ENCODE peak calls at places on chromosomes 2 and 18, in nine cellular contexts. D, J, C, R, G, W, B, E and L are unnamed samples.

GRCh38 chr2:223786236-223786635 is 51.1 kb downstream of the AP1S3 start:
- DNase-seq in W (no peak), B (no peak), D (no peak), J (no peak), E (no peak), R (no peak), G (no peak), C (no peak), L (no peak)

GRCh38 chr2:230602562-230603230 is 109.9 kb upstream of the CAB39 start:
- DNase-seq in G (no peak), C (no peak), D (peak; percentile 91), J (no peak), B (no peak), R (no peak), W (no peak), E (no peak), L (no peak)

GRCh38 chr2:99374747-99375146 is 37.6 kb downstream of the EIF5B start:
- DNase-seq in R (no peak), B (no peak), J (no peak), W (no peak), D (no peak), C (no peak), E (no peak), G (no peak), L (no peak)

GRCh38 chr2:190382851-190383250 is 25.3 kb upstream of the MFSD6 start:
- DNase-seq in B (no peak), D (no peak), E (no peak), C (no peak), W (no peak), G (no peak), J (no peak), R (peak; percentile 59), L (peak; percentile 21)

GRCh38 chr2:178266445-178266844 is 72.1 kb downstream of the OSBPL6 start:
- DNase-seq in B (no peak), J (no peak), E (no peak), D (no peak), G (no peak), W (no peak), R (no peak), C (no peak), L (no peak)

GRCh38 chr2:147829106-147829505 is 15.7 kb upstream of the ACVR2A start:
- DNase-seq in C (no peak), B (no peak), D (no peak), R (peak; percentile 24), E (no peak), J (no peak), W (no peak), G (no peak), L (no peak)

GRCh38 chr2:226813148-226813701 is 13.6 kb upstream of the IRS1 start:
- DNase-seq in R (no peak), B (no peak), W (no peak), G (no peak), J (no peak), D (no peak), E (no peak), C (peak; percentile 43), L (no peak)

GRCh38 chr2:97870396-97870843 is 125.3 kb downstream of the TMEM131 start:
- DNase-seq in D (no peak), C (no peak), B (no peak), E (no peak), R (peak; percentile 30), W (no peak), J (no peak), G (no peak), L (no peak)

GRCh38 chr18:75120521-75120920 is 88.4 kb downstream of the PTGR3 start:
- DNase-seq in D (no peak), R (no peak), C (no peak), J (no peak), G (no peak), W (no peak), E (no peak), B (no peak), L (no peak)

GRCh38 chr2:2519381-2519780 is 188.3 kb upstream of the MYT1L start:
- DNase-seq in D (no peak), R (no peak), E (no peak), C (no peak), B (no peak), W (no peak), G (no peak), J (no peak), L (no peak)

GRCh38 chr2:207274541-207274940 is 108.8 kb upstream of the KLF7 start:
- DNase-seq in W (no peak), D (no peak), J (no peak), R (no peak), C (no peak), G (no peak), B (no peak), E (no peak), L (no peak)

GRCh38 chr2:227464851-227465250 is 7.1 kb upstream of the AGFG1 start:
- DNase-seq in E (no peak), R (no peak), W (no peak), J (no peak), C (no peak), G (no peak), B (no peak), D (no peak), L (no peak)

GRCh38 chr18:51193621-51194287 is 3.7 kb downstream of the MEX3C start:
- DNase-seq in W (no peak), D (no peak), J (no peak), E (no peak), B (no peak), C (no peak), R (no peak), G (no peak), L (no peak)

GRCh38 chr2:233093721-233094120 is 33.6 kb downstream of the INPP5D start:
- DNase-seq in J (no peak), C (no peak), R (no peak), B (no peak), W (no peak), D (peak; percentile 54), E (no peak), G (no peak), L (no peak)

GRCh38 chr2:75319951-75320350 is 120.6 kb upstream of the TACR1 start:
- DNase-seq in R (no peak), G (no peak), E (no peak), D (no peak), W (no peak), C (no peak), J (no peak), B (no peak), L (no peak)

GRCh38 chr2:86446060-86446459 is 4.9 kb downstream of the KDM3A start:
- DNase-seq in R (no peak), B (no peak), D (no peak), J (no peak), C (no peak), W (no peak), G (no peak), E (no peak), L (no peak)

GRCh38 chr2:23524261-23524706 is 139.3 kb downstream of the KLHL29 start:
- DNase-seq in G (no peak), E (peak; percentile 41), W (no peak), B (no peak), D (no peak), J (no peak), C (no peak), R (peak; percentile 59), L (peak; percentile 20)

GRCh38 chr2:105866439-105867170 is 121.9 kb downstream of the NCK2 start:
- DNase-seq in D (no peak), W (no peak), G (no peak), B (no peak), E (no peak), R (no peak), J (no peak), C (no peak), L (no peak)

GRCh38 chr2:153622285-153622684 is 143.7 kb upstream of the RPRM start:
- DNase-seq in C (no peak), W (no peak), G (no peak), B (no peak), D (no peak), J (no peak), E (no peak), R (no peak), L (no peak)

GRCh38 chr2:73260338-73260984 is 23.8 kb downstream of the FBXO41 start:
- DNase-seq in R (peak; percentile 67), C (peak; percentile 83), W (peak; percentile 60), J (peak; percentile 45), G (no peak), E (peak; percentile 55), B (no peak), D (no peak), L (peak; percentile 30)

GRCh38 chr2:123518387-123518786 is 506.7 kb upstream of the CNTNAP5 start:
- DNase-seq in J (no peak), G (no peak), R (peak; percentile 26), W (no peak), B (no peak), E (no peak), C (no peak), D (no peak), L (no peak)

GRCh38 chr18:8668381-8668780 is 37.0 kb upstream of the MTCL1 start:
- DNase-seq in E (no peak), D (no peak), C (no peak), G (no peak), J (no peak), W (no peak), R (peak; percentile 36), B (no peak), L (no peak)

GRCh38 chr2:11342561-11343343 is 1.7 kb downstream of the ROCK2 start:
- DNase-seq in W (peak; percentile 37), R (peak; percentile 38), C (no peak), E (peak; percentile 32), B (no peak), D (no peak), J (no peak), G (no peak), L (peak; percentile 38)
- H3K27ac ChIP-seq in W (peak overlapping the region; percentile 98), R (no peak overlapping the region), C (no peak overlapping the region), E (peak overlapping the region; percentile 97), B (peak overlapping the region; percentile 95), D (peak overlapping the region; percentile 97), J (peak overlapping the region; percentile 100), G (peak overlapping the region; percentile 98), L (peak overlapping the region; percentile 94)

GRCh38 chr2:122366427-122366826 is 611.0 kb downstream of the TSN start:
- DNase-seq in J (no peak), B (no peak), G (no peak), R (no peak), E (no peak), D (no peak), C (no peak), W (no peak), L (no peak)
- H3K27ac ChIP-seq in J (no peak overlapping the region), B (no peak overlapping the region), G (no peak overlapping the region), R (no peak overlapping the region), E (no peak overlapping the region), D (no peak overlapping the region), C (no peak overlapping the region), W (no peak overlapping the region), L (no peak overlapping the region)

GRCh38 chr2:7725850-7726242 is 808.6 kb downstream of the RNF144A start:
- DNase-seq in C (no peak), G (no peak), R (no peak), W (no peak), D (no peak), B (no peak), E (no peak), J (no peak), L (no peak)
- H3K27ac ChIP-seq in C (no peak overlapping the region), G (no peak overlapping the region), R (no peak overlapping the region), W (no peak overlapping the region), D (peak overlapping the region; percentile 79), B (no peak overlapping the region), E (no peak overlapping the region), J (no peak overlapping the region), L (no peak overlapping the region)

DNA sequence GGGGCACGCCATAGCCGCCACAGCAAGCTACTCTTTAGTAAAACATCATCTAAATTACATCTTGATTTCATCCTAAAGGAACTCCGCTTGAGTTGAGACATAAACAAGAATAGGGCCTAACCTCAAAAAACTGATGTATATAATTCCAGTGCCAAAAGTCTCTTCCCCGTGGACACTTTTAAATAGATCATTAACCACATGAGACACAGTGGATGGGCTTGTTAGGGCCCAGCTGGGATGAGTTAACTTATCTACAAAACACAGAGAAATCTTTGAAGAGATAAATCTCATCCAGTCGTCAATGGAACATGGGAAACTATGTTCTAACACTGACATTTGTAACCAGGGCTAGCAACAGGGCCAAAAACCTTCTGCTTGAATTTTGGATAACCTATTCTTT is 20.8 kb upstream of the MLPH start:
- DNase-seq in G (no peak), J (no peak), B (no peak), C (no peak), W (no peak), D (no peak), E (no peak), R (no peak), L (no peak)
- H3K27ac ChIP-seq in G (peak overlapping the region; percentile 63), J (peak overlapping the region; percentile 5), B (no peak overlapping the region), C (no peak overlapping the region), W (no peak overlapping the region), D (no peak overlapping the region), E (no peak overlapping the region), R (peak overlapping the region; percentile 70), L (no peak overlapping the region)